ENCODE peak calls at places on chromosomes 13 and 19, in six cellular contexts. L is ascending aorta, W is mammary epithelial cell, C is GM23338, R is psoas muscle, Z is tibial artery. G is an unnamed sample.

GRCh38 chr13:20160346-20161274 is at the start of gene GJA3:
- DNase-seq in L (no peak), W (peak; percentile 60), C (peak; percentile 77), Z (no peak), R (no peak), G (peak; percentile 57)

GRCh38 chr13:35388456-35388855 is 88.0 kb downstream of the MAB21L1 start:
- DNase-seq in R (no peak), Z (no peak), C (no peak), L (no peak), W (no peak), G (no peak)

GRCh38 chr13:80428344-80429096 is 87.6 kb upstream of the SPRY2 start:
- DNase-seq in W (no peak), L (no peak), R (no peak), C (no peak), Z (no peak), G (no peak)

GRCh38 chr13:34720618-34721017 is 221.5 kb upstream of the NBEA start:
- DNase-seq in Z (no peak), C (no peak), R (no peak), W (no peak), L (no peak), G (no peak)

GRCh38 chr19:34402074-34402600 is 2.1 kb upstream of the PDCD2L start:
- DNase-seq in L (no peak), W (no peak), C (no peak), Z (no peak), R (no peak), G (no peak)

GRCh38 chr19:33293255-33294057 is 8.9 kb downstream of the CEBPA start:
- DNase-seq in W (peak; percentile 78), Z (no peak), L (no peak), R (peak; percentile 46), C (no peak), G (peak; percentile 91)

GRCh38 chr13:30157616-30157993 is 149.7 kb downstream of the KATNAL1 start:
- DNase-seq in C (no peak), L (no peak), R (no peak), Z (no peak), W (no peak), G (no peak)

GRCh38 chr13:51687928-51688714 is 103.9 kb downstream of the WDFY2 start:
- DNase-seq in W (no peak), Z (no peak), L (no peak), R (no peak), C (no peak), G (no peak)

GRCh38 chr13:32033744-32034143 is 2.2 kb downstream of the FRY start:
- DNase-seq in W (no peak), R (no peak), L (no peak), Z (no peak), C (no peak), G (no peak)

GRCh38 chr19:40223135-40223822 is 3.2 kb downstream of the CCNP start:
- DNase-seq in W (no peak), L (no peak), C (peak; percentile 87), Z (no peak), R (no peak), G (no peak)

GRCh38 chr13:61187471-61187870 is 228.2 kb downstream of the PCDH20 start:
- DNase-seq in Z (no peak), R (no peak), C (no peak), W (no peak), L (no peak), G (no peak)

GRCh38 chr13:78867655-78868054 is 208.7 kb upstream of the OBI1 start:
- DNase-seq in R (no peak), Z (no peak), L (no peak), C (no peak), W (no peak), G (no peak)

GRCh38 chr19:18254546-18255500 is 19.4 kb downstream of the IQCN start:
- DNase-seq in R (no peak), Z (no peak), L (no peak), W (no peak), C (peak; percentile 71), G (no peak)

GRCh38 chr13:25319781-25320180 is 18.4 kb downstream of the NUP58 start:
- DNase-seq in R (no peak), L (no peak), Z (no peak), W (no peak), C (no peak), G (no peak)

GRCh38 chr13:102707465-102707864 is 12.6 kb upstream of the METTL21C start:
- DNase-seq in L (no peak), R (no peak), W (peak; percentile 90), Z (no peak), C (no peak), G (peak; percentile 80)

GRCh38 chr13:61880576-61881283 is 465.1 kb upstream of the PCDH20 start:
- DNase-seq in L (no peak), W (no peak), R (no peak), C (peak; percentile 84), Z (no peak), G (peak; percentile 61)

GRCh38 chr13:44350775-44351504 is 22.7 kb upstream of the SERP2 start:
- DNase-seq in C (peak; percentile 11), L (no peak), W (no peak), R (no peak), Z (no peak), G (no peak)

GRCh38 chr13:25415196-25415595 is 43.4 kb downstream of the ATP8A2 start:
- DNase-seq in L (no peak), W (no peak), R (no peak), C (no peak), Z (no peak), G (no peak)

GRCh38 chr19:2865334-2866221 is 1.6 kb upstream of the ZNF556 start:
- DNase-seq in W (no peak), R (no peak), L (no peak), C (no peak), Z (peak; percentile 24), G (no peak)

GRCh38 chr13:22454586-22454985 is 726.2 kb upstream of the SGCG start:
- DNase-seq in W (no peak), C (peak; percentile 63), L (no peak), Z (no peak), R (no peak), G (no peak)

GRCh38 chr13:97921146-97921776 is 32.2 kb upstream of the IPO5 start:
- DNase-seq in Z (no peak), W (no peak), R (no peak), L (no peak), C (no peak), G (no peak)

GRCh38 chr13:44306401-44307192 is 67.0 kb upstream of the SERP2 start:
- DNase-seq in R (peak; percentile 45), Z (peak; percentile 86), L (peak; percentile 90), C (peak; percentile 62), W (peak; percentile 97), G (peak; percentile 99)

GRCh38 chr13:41691276-41691675 is 233.9 kb downstream of the RGCC start:
- DNase-seq in L (no peak), W (no peak), R (no peak), Z (no peak), C (no peak), G (peak; percentile 36)

GRCh38 chr19:51777570-51778460 is 16.8 kb downstream of the FPR2 start:
- DNase-seq in L (peak; percentile 76), R (peak; percentile 44), W (peak; percentile 68), C (peak; percentile 93), Z (peak; percentile 71), G (peak; percentile 91)

GRCh38 chr19:15436826-15437110 is 13.0 kb downstream of the WIZ start:
- DNase-seq in R (no peak), Z (no peak), L (no peak), C (no peak), W (no peak), G (no peak)

GRCh38 chr13:33150146-33150545 is 133.9 kb downstream of the KL start:
- DNase-seq in C (no peak), Z (no peak), W (no peak), L (no peak), R (no peak), G (peak; percentile 25)

GRCh38 chr19:11261431-11261901 is 858 bp downstream of the DOCK6 start:
- DNase-seq in W (no peak), Z (no peak), L (no peak), R (no peak), C (peak; percentile 54), G (no peak)

GRCh38 chr13:48263196-48263595 is 30.2 kb downstream of the ITM2B start:
- DNase-seq in L (no peak), W (peak; percentile 12), R (no peak), Z (no peak), C (no peak), G (no peak)

GRCh38 chr19:15452111-15453047 is 2.6 kb upstream of the WIZ start:
- DNase-seq in C (peak; percentile 99), R (peak; percentile 93), Z (peak; percentile 95), W (peak; percentile 30), L (peak; percentile 90), G (peak; percentile 30)

GRCh38 chr19:2722541-2723344 is 1.6 kb upstream of the DIRAS1 start:
- DNase-seq in Z (peak; percentile 92), R (peak; percentile 69), W (peak; percentile 62), C (peak; percentile 29), L (peak; percentile 90), G (peak; percentile 62)

GRCh38 chr19:17754634-17755532 is 3.6 kb downstream of the FCHO1 start:
- DNase-seq in W (no peak), R (no peak), Z (no peak), L (no peak), C (no peak), G (peak; percentile 62)

GRCh38 chr13:95301135-95301946 is at the start of gene ABCC4:
- DNase-seq in W (peak; percentile 72), R (peak; percentile 69), C (peak; percentile 84), Z (peak; percentile 73), L (peak; percentile 71), G (peak; percentile 66)

GRCh38 chr13:37340911-37341670 is 235.6 kb upstream of the CSNK1A1L start:
- DNase-seq in W (no peak), Z (no peak), L (no peak), R (no peak), C (no peak), G (no peak)

GRCh38 chr13:108325863-108326262 is 56.3 kb downstream of the TNFSF13B start:
- DNase-seq in W (no peak), Z (no peak), C (no peak), L (no peak), R (no peak), G (no peak)
- TF ChIP-seq CTCF in W (no peak), Z (no peak), C (no peak), L (no peak), R (no peak), G (no peak)

DNA sequence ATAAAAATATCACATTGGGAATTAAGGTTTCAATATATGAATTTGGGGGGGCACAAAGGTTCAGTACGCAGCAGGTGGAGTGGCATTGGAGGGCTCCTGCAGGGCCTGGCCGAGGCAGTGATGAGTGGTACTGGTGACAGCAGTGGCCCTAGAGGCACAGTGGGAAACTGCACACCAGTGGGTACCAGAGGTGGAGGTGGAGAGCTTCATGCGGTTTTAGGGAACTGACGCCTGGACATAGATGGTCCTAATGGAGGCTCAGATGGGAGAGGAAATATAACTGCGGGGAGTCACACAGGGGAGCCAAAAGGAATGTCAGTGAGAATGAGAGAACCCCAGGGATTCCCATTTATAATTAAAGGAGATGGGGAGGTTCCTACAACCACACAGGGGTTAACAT is 156.2 kb downstream of the COG6 start:
- DNase-seq in R (no peak), W (no peak), Z (no peak), L (no peak), C (peak; percentile 22), G (no peak)
- TF ChIP-seq CTCF in R (no peak), W (no peak), Z (no peak), L (no peak), C (peak; percentile 18), G (no peak)

GRCh38 chr19:54882758-54883157 is 8.7 kb downstream of the FCAR start:
- DNase-seq in R (no peak), C (no peak), Z (no peak), L (no peak), W (no peak), G (no peak)
- TF ChIP-seq CTCF in R (no peak), C (peak; percentile 33), Z (no peak), L (no peak), W (no peak), G (no peak)

GRCh38 chr13:107678075-107678689 is 537.2 kb downstream of the LIG4 start:
- DNase-seq in C (peak; percentile 39), L (no peak), Z (no peak), W (no peak), R (no peak), G (peak; percentile 35)
- TF ChIP-seq CTCF in C (peak; percentile 42), L (no peak), Z (no peak), W (no peak), R (no peak), G (no peak)